ENCODE peak calls at places on chromosomes 5 and 9, in four cellular contexts. D, Q, N and A are unnamed samples.
A peak's percentile ranks its signal among the peaks of the same experiment; 100 is the strongest.

GRCh38 chr9:71270554-71270953 is 149.1 kb upstream of the TRPM3 start:
- DNase-seq in D (no peak), Q (no peak), N (no peak), A (no peak)

GRCh38 chr5:1061916-1062315 is 49.9 kb downstream of the SLC12A7 start:
- DNase-seq in D (no peak), Q (no peak), N (no peak), A (no peak)

GRCh38 chr9:84703793-84704192 is 34.3 kb downstream of the NTRK2 start:
- DNase-seq in D (no peak), Q (no peak), N (no peak), A (no peak)

GRCh38 chr9:27344776-27345175 is 47.8 kb upstream of the EQTN start:
- DNase-seq in D (no peak), Q (no peak), N (no peak), A (no peak)

GRCh38 chr5:133189881-133190280 is 138.1 kb downstream of the HSPA4 start:
- DNase-seq in D (no peak), Q (no peak), N (no peak), A (no peak)

GRCh38 chr9:137224850-137225694 is at the start of gene CYSRT1:
- DNase-seq in D (no peak), Q (no peak), N (no peak), A (no peak)

GRCh38 chr5:172280937-172281336 is 2.6 kb downstream of the UBTD2 start:
- DNase-seq in D (no peak), Q (no peak), N (no peak), A (no peak)

GRCh38 chr9:93599571-93600403 is 23.4 kb downstream of the PHF2 start:
- DNase-seq in D (no peak), Q (no peak), N (no peak), A (no peak)

GRCh38 chr5:15806613-15807012 is 306.6 kb downstream of the FBXL7 start:
- DNase-seq in D (no peak), Q (no peak), N (no peak), A (no peak)

GRCh38 chr5:131541071-131541470 is 94.0 kb downstream of the RAPGEF6 start:
- DNase-seq in D (no peak), Q (no peak), N (no peak), A (no peak)

GRCh38 chr9:87063883-87064282 is 116.6 kb upstream of the GAS1 start:
- DNase-seq in D (no peak), Q (no peak), N (no peak), A (no peak)

GRCh38 chr9:88535932-88536324 is 950 bp downstream of the NXNL2 start:
- DNase-seq in D (no peak), Q (no peak), N (no peak), A (no peak)

GRCh38 chr5:177389368-177390169 is 5.3 kb downstream of the SLC34A1 start:
- DNase-seq in D (peak; percentile 7), Q (no peak), N (peak; percentile 35), A (no peak)

GRCh38 chr9:95005276-95006141 is 279.0 kb downstream of the AOPEP start:
- DNase-seq in D (no peak), Q (no peak), N (no peak), A (no peak)

GRCh38 chr5:177412603-177413233 is 3.4 kb upstream of the F12 start:
- DNase-seq in D (no peak), Q (no peak), N (no peak), A (no peak)